ENCODE peak calls at places on chromosomes 2 and 18, in seven cellular contexts. O is effector memory CD4-positive, alpha-beta T cell; G is MCF 10A; K is astrocyte; C is Kasumi-1; J is ACHN; Z is NCI-H524. L is an unnamed sample.

GRCh38 chr2:116264872-116265271 is 1549.6 kb upstream of the DDX18 start:
- DNase-seq in O (no peak), G (no peak), K (no peak), C (no peak), J (no peak), Z (no peak), L (no peak)

GRCh38 chr2:20617892-20618467 is 32.9 kb downstream of the HS1BP3 start:
- DNase-seq in O (no peak), G (peak; percentile 99), K (peak; percentile 97), C (peak; percentile 28), J (peak; percentile 98), Z (peak; percentile 40), L (peak; percentile 100)

GRCh38 chr18:79365701-79366100 is 30.0 kb upstream of the NFATC1 start:
- DNase-seq in O (no peak), G (no peak), K (peak; percentile 73), C (no peak), J (no peak), Z (no peak), L (no peak)

GRCh38 chr2:54457326-54458023 is 1.3 kb downstream of the SPTBN1 start:
- DNase-seq in O (no peak), G (no peak), K (no peak), C (no peak), J (peak; percentile 44), Z (peak; percentile 77), L (no peak)

GRCh38 chr2:66240284-66240683 is 194.6 kb upstream of the MEIS1 start:
- DNase-seq in O (no peak), G (peak; percentile 25), K (no peak), C (no peak), J (no peak), Z (no peak), L (no peak)

GRCh38 chr2:105888625-105889024 is 143.9 kb downstream of the NCK2 start:
- DNase-seq in O (no peak), G (peak; percentile 32), K (no peak), C (peak; percentile 58), J (peak; percentile 3), Z (peak; percentile 75), L (peak; percentile 12)

GRCh38 chr2:18104583-18105224 is 226.2 kb downstream of the KCNS3 start:
- DNase-seq in O (no peak), G (no peak), K (no peak), C (no peak), J (no peak), Z (no peak), L (no peak)

GRCh38 chr2:172834881-172835280 is 99.2 kb downstream of the RAPGEF4 start:
- DNase-seq in O (no peak), G (no peak), K (no peak), C (no peak), J (no peak), Z (peak; percentile 91), L (no peak)

GRCh38 chr2:239772721-239773120 is 252.4 kb downstream of the NDUFA10 start:
- DNase-seq in O (no peak), G (no peak), K (no peak), C (no peak), J (no peak), Z (no peak), L (no peak)

GRCh38 chr2:127566576-127566975 is 31.1 kb downstream of the MYO7B start:
- DNase-seq in O (no peak), G (no peak), K (no peak), C (no peak), J (no peak), Z (no peak), L (no peak)

GRCh38 chr18:21444465-21445023 is 156.0 kb downstream of the ESCO1 start:
- DNase-seq in O (no peak), G (peak; percentile 66), K (peak; percentile 43), C (peak; percentile 65), J (peak; percentile 63), Z (peak; percentile 41), L (peak; percentile 71)

GRCh38 chr18:67733094-67733493 is 216.6 kb upstream of the DSEL start:
- DNase-seq in O (no peak), G (peak; percentile 87), K (peak; percentile 41), C (no peak), J (no peak), Z (no peak), L (peak; percentile 61)

GRCh38 chr18:37564796-37565137 is 831 bp downstream of the CELF4 start:
- DNase-seq in O (no peak), G (no peak), K (peak; percentile 26), C (no peak), J (peak; percentile 66), Z (peak; percentile 23), L (peak; percentile 33)

GRCh38 chr2:68774569-68775271 is 40.1 kb downstream of the ARHGAP25 start:
- DNase-seq in O (peak; percentile 30), G (no peak), K (no peak), C (peak; percentile 94), J (no peak), Z (no peak), L (no peak)